ENCODE peak calls at places on chromosomes 5 and 9, in nine cellular contexts. B is SK-N-SH, E is adrenal gland, Z is HepG2, I is stomach, M is A549, Q is IMR-90, X is heart right ventricle, R is GM12878. O is an unnamed sample. For H3K9me3, the result is how much of the 10 kb centered on the place peaks cover.

GRCh38 chr9:100108572-100108971 is 9.5 kb downstream of the INVS start:
- DNase-seq in M (no peak), B (no peak), I (no peak), Z (no peak), X (no peak), Q (no peak), R (no peak), E (no peak), O (no peak)

GRCh38 chr5:65483474-65484346 is 2.0 kb upstream of the ADAMTS6 start:
- DNase-seq in I (no peak), R (peak), B (peak), Z (peak), X (no peak), M (no peak), E (no peak), Q (peak), O (no peak)

GRCh38 chr9:128214571-128215490 is 11.7 kb downstream of the DNM1 start:
- DNase-seq in Z (no peak), X (no peak), M (no peak), I (no peak), E (no peak), B (peak), Q (no peak), R (no peak), O (no peak)

GRCh38 chr9:129595323-129595741 is 25.6 kb downstream of the C9orf50 start:
- DNase-seq in B (no peak), Z (no peak), R (no peak), E (no peak), I (no peak), M (no peak), X (no peak), Q (peak), O (no peak)

GRCh38 chr9:95605826-95606555 is 89.2 kb upstream of the PTCH1 start:
- DNase-seq in Q (no peak), X (no peak), Z (no peak), I (no peak), E (no peak), M (no peak), R (no peak), B (peak), O (no peak)

GRCh38 chr9:70802206-70802605 is 319.2 kb downstream of the TRPM3 start:
- DNase-seq in M (no peak), E (no peak), B (no peak), Q (no peak), Z (no peak), X (no peak), R (no peak), I (no peak), O (no peak)

GRCh38 chr5:111737716-111738115 is 19.3 kb downstream of the NREP start:
- DNase-seq in E (no peak), X (no peak), Q (peak), Z (no peak), I (no peak), R (no peak), M (no peak), B (no peak), O (no peak)

GRCh38 chr9:120733190-120733589 is 18.9 kb upstream of the MEGF9 start:
- DNase-seq in B (no peak), Z (peak), Q (peak), I (peak), M (no peak), R (no peak), X (no peak), E (no peak), O (no peak)

GRCh38 chr9:35254237-35254636 is 92.4 kb downstream of the UNC13B start:
- DNase-seq in B (no peak), E (no peak), Q (no peak), I (no peak), X (no peak), M (no peak), R (no peak), Z (no peak), O (no peak)

GRCh38 chr5:155897761-155898160 is 429.2 kb upstream of the SGCD start:
- DNase-seq in E (no peak), R (no peak), M (no peak), I (no peak), Z (no peak), Q (no peak), B (no peak), X (no peak), O (no peak)

GRCh38 chr9:129225815-129226214 is 47.8 kb upstream of the IER5L start:
- DNase-seq in R (no peak), X (peak), Z (no peak), Q (peak), M (peak), B (peak), I (peak), E (peak), O (peak)

GRCh38 chr5:103829585-103829984 is 267.0 kb upstream of the NUDT12 start:
- DNase-seq in R (no peak), Q (no peak), X (no peak), M (no peak), Z (no peak), I (no peak), B (no peak), E (no peak), O (no peak)

GRCh38 chr5:6377582-6378127 is 692 bp downstream of the MED10 start:
- DNase-seq in X (no peak), I (no peak), B (no peak), M (no peak), R (no peak), Q (no peak), E (no peak), Z (peak), O (no peak)

GRCh38 chr9:89346703-89347102 is 28.4 kb downstream of the SECISBP2 start:
- DNase-seq in M (no peak), Q (no peak), Z (no peak), I (no peak), B (no peak), R (no peak), E (no peak), X (no peak), O (no peak)

GRCh38 chr9:29211681-29212589 is 1638.7 kb upstream of the C9orf72 start:
- DNase-seq in B (peak), I (peak), Q (no peak), M (peak), E (peak), Z (peak), X (no peak), R (no peak), O (no peak)

GRCh38 chr5:119367502-119368237 is 11.9 kb downstream of the TNFAIP8 start:
- DNase-seq in B (no peak), Q (peak), X (no peak), E (no peak), R (peak), I (no peak), Z (peak), M (no peak), O (no peak)
- TF ChIP-seq CTCF in B (no peak), Q (no peak), X (no peak), E (no peak), R (no peak), I (no peak), Z (no peak), M (no peak), O (no peak)

DNA sequence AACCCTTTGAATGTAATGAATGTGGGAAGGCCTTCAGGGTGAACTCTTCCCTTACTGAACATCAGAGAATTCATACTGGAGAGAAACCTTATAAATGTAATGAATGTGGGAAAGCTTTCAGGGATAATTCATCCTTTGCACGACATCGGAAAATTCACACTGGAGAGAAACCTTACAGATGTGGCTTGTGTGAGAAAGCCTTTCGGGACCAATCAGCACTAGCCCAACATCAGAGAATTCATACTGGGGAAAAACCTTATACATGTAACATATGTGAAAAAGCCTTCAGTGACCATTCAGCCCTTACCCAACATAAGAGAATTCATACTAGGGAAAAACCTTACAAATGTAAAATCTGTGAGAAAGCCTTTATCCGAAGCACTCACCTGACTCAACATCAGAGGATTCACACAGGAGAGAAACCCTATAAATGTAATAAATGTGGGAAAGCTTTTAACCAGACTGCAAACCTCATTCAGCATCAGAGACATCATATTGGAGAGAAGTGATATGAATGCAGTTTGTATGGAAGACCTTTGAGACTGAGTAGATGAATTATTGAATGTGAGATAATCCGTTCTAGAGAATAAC is 24.6 kb downstream of the ZNF454 start:
- DNase-seq in I (no peak), B (no peak), R (no peak), Z (no peak), X (no peak), E (no peak), Q (no peak), M (no peak), O (no peak)
- H3K9me3 ChIP-seq in I (half or more), B (under half), R (under half), Z (half or more), X (half or more), E (half or more), Q (half or more), M (half or more), O (half or more)

GRCh38 chr5:72412283-72413055 is 92.3 kb downstream of the PTCD2 start:
- DNase-seq in Q (peak), I (no peak), R (no peak), E (no peak), M (no peak), B (no peak), Z (no peak), X (no peak), O (no peak)
- TF ChIP-seq CTCF in Q (peak), I (no peak), R (peak), E (no peak), M (peak), B (peak), Z (no peak), X (no peak), O (no peak)

GRCh38 chr5:34548086-34548403 is 108.1 kb upstream of the RAI14 start:
- DNase-seq in Z (no peak), B (no peak), Q (no peak), R (no peak), M (no peak), E (no peak), I (no peak), X (no peak), O (no peak)
- H3K9me3 ChIP-seq in Z (under half), B (under half), Q (under half), R (under half), M (under half), E (under half), I (under half), X (under half), O (under half)

GRCh38 chr9:98807811-98808195 is 333 bp downstream of the GALNT12 start:
- DNase-seq in B (no peak), M (no peak), E (no peak), X (no peak), I (no peak), Z (no peak), R (no peak), Q (no peak), O (no peak)

GRCh38 chr9:98805506-98806272 is 1.8 kb upstream of the GALNT12 start:
- DNase-seq in M (no peak), Q (peak), E (peak), Z (no peak), R (no peak), I (no peak), X (no peak), B (no peak), O (no peak)

GRCh38 chr9:98807070-98807810 is at the start of gene GALNT12:
- DNase-seq in B (peak), E (no peak), Q (no peak), Z (no peak), M (peak), X (no peak), I (peak), R (no peak), O (no peak)

GRCh38 chr9:98808411-98808815 is 943 bp downstream of the GALNT12 start:
- DNase-seq in B (no peak), R (no peak), X (no peak), M (no peak), E (no peak), I (peak), Z (no peak), Q (no peak), O (no peak)

GRCh38 chr9:98806394-98807069 is 938 bp upstream of the GALNT12 start:
- DNase-seq in E (no peak), R (no peak), Q (peak), I (no peak), B (no peak), X (no peak), Z (no peak), M (no peak), O (no peak)
- TF ChIP-seq CTCF in E (peak), R (no peak), Q (peak), I (no peak), B (peak), X (no peak), Z (no peak), M (peak), O (peak)